ENCODE peak calls at places on chromosomes 3 and 15, in nine cellular contexts. V is upper lobe of left lung; U is effector memory CD4-positive, alpha-beta T cell; Y is mesendoderm; O is astrocyte; A is IMR-90; E is GM23248; D is psoas muscle; N is uterus. R is an unnamed sample. For H3K36me3 and H3K27me3, the result is how much of the 10 kb centered on the place peaks cover.

GRCh38 chr15:69713726-69714559 is 261.3 kb downstream of the RPLP1 start:
- DNase-seq in V (peak), U (peak), Y (no peak), O (no peak), A (no peak), E (no peak), D (no peak), N (no peak), R (no peak)

GRCh38 chr3:172179680-172180399 is 140.5 kb downstream of the FNDC3B start:
- DNase-seq in V (no peak), U (no peak), Y (no peak), O (no peak), A (no peak), E (no peak), D (no peak), N (no peak), R (no peak)

GRCh38 chr3:11523793-11524160 is 119.9 kb downstream of the VGLL4 start:
- DNase-seq in V (no peak), U (no peak), Y (no peak), O (no peak), A (no peak), E (no peak), D (no peak), N (peak), R (peak)

GRCh38 chr3:94246136-94246535 is 183.3 kb downstream of the NSUN3 start:
- DNase-seq in V (no peak), U (no peak), Y (no peak), O (peak), A (no peak), E (peak), D (no peak), N (no peak), R (no peak)

GRCh38 chr3:184040010-184040409 is 8.5 kb downstream of the HTR3D start:
- DNase-seq in V (no peak), U (no peak), Y (peak), O (no peak), A (peak), E (peak), D (no peak), N (no peak), R (peak)

GRCh38 chr3:38032328-38032865 is 3.0 kb upstream of the PLCD1 start:
- DNase-seq in V (no peak), U (no peak), Y (no peak), O (no peak), A (no peak), E (no peak), D (no peak), N (no peak), R (no peak)

GRCh38 chr3:50203113-50203852 is 1.8 kb upstream of the SLC38A3 start:
- DNase-seq in V (no peak), U (no peak), Y (no peak), O (no peak), A (no peak), E (no peak), D (no peak), N (no peak), R (no peak)

GRCh38 chr3:67484085-67484484 is 170.3 kb downstream of the SUCLG2 start:
- DNase-seq in V (no peak), U (no peak), Y (no peak), O (no peak), A (no peak), E (no peak), D (no peak), N (no peak), R (no peak)

GRCh38 chr15:98774756-98775497 is 126.6 kb downstream of the IGF1R start:
- DNase-seq in V (no peak), U (no peak), Y (no peak), O (no peak), A (peak), E (no peak), D (no peak), N (no peak), R (no peak)

DNA sequence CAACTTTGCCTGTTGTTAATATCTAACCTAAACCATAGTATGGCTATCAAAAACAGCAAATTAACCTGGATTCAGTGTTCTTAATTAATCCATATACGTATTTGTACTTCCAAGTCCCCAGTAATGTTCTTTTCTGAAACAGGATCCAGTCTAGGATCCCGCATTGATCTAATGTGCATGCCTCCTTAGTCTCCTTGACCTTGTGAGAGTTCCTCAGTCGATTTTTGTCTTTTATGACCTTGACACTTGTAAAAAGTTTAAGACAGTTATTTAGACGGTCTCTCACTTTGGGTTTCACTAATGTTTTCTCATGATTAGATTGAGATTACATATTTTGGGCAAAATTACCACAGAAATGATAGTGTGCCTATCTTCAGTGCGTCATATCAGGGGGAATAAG is 69.4 kb downstream of the TGFBR2 start:
- DNase-seq in V (no peak), U (no peak), Y (no peak), O (no peak), A (no peak), E (no peak), D (no peak), N (no peak), R (no peak)
- H3K36me3 ChIP-seq in V (half or more), U (half or more), Y (under half), O (half or more), A (under half), E (half or more), D (half or more), N (under half), R (under half)

DNA sequence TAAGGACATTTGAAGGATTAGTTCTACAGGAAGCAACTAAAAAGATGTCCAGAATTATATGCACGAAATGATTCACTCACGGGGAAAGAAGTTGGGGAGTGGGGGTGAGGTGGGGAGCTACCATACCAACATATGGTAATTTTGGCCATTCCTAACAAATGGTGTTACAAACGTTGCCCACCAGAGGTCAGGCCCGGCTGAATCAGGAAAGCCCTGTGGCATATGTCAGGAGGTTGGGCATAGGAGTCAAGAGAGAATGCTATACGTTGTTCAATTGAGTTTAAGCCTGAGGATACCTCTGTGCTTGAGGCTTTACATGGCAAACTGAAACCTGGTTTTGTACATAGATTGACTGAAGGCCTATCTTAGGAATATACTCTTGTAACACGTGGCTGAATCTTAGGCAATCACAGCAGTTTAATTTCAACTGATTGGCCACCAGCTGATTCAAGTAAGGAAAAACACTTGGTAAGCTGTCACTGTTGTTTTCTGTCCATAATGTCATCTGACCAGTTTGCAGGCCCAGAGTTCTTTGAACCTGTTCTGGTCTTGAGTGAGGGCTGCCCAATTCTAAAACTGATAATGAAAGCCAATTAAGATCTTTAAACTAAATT is 23.4 kb upstream of the SLC2A2 start:
- DNase-seq in V (peak), U (peak), Y (peak), O (peak), A (peak), E (peak), D (no peak), N (no peak), R (peak)
- H3K4me3 ChIP-seq in V (no peak), U (no peak), Y (no peak), O (no peak), A (no peak), E (no peak), D (no peak), N (no peak), R (no peak)

DNA sequence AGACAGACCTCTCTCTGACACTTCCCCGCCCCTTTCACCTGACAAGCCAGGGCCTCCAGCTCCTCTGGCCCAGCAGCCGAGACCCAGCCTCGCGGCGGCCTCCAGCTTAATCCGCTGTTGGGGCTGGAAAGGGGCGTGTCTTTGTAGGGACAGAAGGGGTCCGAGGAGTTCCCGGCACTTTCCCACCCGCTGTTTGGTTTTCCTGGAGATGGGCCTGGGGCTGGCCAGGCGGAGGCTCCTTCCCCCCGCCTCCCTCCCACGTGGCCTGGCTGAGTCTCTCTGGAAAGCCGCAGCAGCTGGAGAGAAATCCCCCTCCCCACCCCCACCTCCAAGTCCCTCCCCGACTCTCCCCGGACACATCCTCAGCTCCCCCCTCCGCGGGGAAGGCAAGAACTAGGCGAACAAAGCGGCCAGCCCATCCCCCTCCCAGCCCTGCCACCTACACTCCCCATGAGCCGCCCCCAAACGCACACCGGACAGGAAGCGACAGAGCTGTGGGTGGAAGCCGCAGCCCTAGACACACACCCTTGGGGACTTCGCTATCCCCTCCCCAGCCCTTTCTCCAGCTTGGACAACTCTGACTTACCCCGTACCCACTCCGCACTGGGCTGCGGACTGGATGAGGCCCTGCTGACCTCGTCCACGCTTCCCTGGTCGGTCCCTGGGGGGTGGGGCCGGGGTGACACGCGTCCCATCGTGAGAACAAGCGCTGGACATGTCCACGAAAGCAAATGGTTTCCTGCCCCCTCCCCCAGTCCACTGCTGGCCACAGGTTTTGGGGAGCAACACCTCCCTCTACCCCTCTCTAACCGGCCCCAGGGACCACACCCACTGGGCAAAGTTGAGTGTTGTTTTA is 1.2 kb downstream of the IGDCC4 start:
- DNase-seq in V (no peak), U (no peak), Y (peak), O (peak), A (peak), E (peak), D (peak), N (peak), R (peak)
- H3K27me3 ChIP-seq in V (under half), U (under half), Y (under half), O (under half), A (under half), E (under half), D (under half), N (under half), R (under half)

GRCh38 chr3:52268036-52268435 is 10.4 kb downstream of the WDR82 start:
- DNase-seq in V (no peak), U (no peak), Y (no peak), O (no peak), A (no peak), E (no peak), D (no peak), N (no peak), R (no peak)

GRCh38 chr3:52277071-52277964 is 1.1 kb downstream of the WDR82 start:
- DNase-seq in V (peak), U (peak), Y (peak), O (peak), A (peak), E (peak), D (peak), N (peak), R (peak)

GRCh38 chr3:52270252-52270754 is 8.1 kb downstream of the WDR82 start:
- DNase-seq in V (no peak), U (no peak), Y (no peak), O (no peak), A (no peak), E (peak), D (no peak), N (no peak), R (no peak)

GRCh38 chr3:52277972-52278509 is 408 bp downstream of the WDR82 start:
- DNase-seq in V (peak), U (peak), Y (peak), O (no peak), A (no peak), E (peak), D (peak), N (no peak), R (peak)

GRCh38 chr3:52272831-52273230 is 5.6 kb downstream of the WDR82 start:
- DNase-seq in V (no peak), U (no peak), Y (no peak), O (no peak), A (no peak), E (no peak), D (no peak), N (no peak), R (no peak)
- H3K36me3 ChIP-seq in V (under half), U (under half), Y (under half), O (under half), A (under half), E (under half), D (under half), N (under half), R (under half)

DNA sequence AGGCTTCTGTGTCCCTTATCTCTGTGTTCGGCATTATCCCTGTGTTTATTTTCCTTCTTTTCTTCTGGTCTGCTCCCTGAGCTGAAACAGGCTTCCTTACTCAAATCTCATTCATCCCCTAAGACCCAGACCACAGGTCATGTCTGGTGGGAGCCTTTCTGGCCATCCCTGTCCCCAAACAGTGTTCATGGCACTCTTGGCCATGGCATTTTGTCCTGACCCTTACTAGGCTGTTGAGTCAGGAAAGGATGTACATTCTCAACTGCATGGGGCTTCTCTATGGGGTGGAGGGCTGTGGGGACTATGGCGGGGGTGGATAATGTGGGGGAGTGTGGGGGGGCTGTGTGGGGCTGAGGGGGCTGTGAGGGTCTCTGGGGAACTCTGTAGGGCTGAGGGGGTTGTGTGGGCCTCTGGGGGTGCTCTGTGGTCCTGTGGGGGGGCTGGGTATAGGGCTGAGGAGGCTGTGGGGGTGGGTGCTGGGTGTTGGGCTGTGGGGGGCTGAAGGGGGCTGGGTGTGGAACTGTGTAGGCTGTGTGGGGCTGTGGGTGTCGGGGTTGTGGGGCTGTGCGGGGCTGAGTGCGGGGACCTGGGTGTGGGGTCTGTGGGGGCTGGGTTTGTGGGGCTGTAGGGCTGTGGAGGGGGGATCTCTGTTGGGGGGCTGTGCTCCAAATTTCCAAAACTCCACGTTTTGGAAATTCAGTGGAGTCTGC is 64.3 kb downstream of the KLF13 start:
- DNase-seq in V (no peak), U (no peak), Y (peak), O (no peak), A (no peak), E (no peak), D (no peak), N (no peak), R (peak)
- H3K4me3 ChIP-seq in V (peak), U (no peak), Y (no peak), O (no peak), A (no peak), E (no peak), D (peak), N (peak), R (peak)

GRCh38 chr3:169668957-169669681 is 5.6 kb upstream of the MECOM start:
- DNase-seq in V (peak), U (no peak), Y (peak), O (peak), A (peak), E (peak), D (peak), N (peak), R (peak)
- H3K27me3 ChIP-seq in V (under half), U (half or more), Y (under half), O (half or more), A (under half), E (half or more), D (under half), N (under half), R (under half)

GRCh38 chr3:12574131-12574530 is 17.2 kb downstream of the MKRN2 start:
- DNase-seq in V (no peak), U (no peak), Y (no peak), O (no peak), A (peak), E (peak), D (no peak), N (no peak), R (no peak)
- H3K36me3 ChIP-seq in V (half or more), U (half or more), Y (under half), O (half or more), A (half or more), E (half or more), D (half or more), N (under half), R (under half)

DNA sequence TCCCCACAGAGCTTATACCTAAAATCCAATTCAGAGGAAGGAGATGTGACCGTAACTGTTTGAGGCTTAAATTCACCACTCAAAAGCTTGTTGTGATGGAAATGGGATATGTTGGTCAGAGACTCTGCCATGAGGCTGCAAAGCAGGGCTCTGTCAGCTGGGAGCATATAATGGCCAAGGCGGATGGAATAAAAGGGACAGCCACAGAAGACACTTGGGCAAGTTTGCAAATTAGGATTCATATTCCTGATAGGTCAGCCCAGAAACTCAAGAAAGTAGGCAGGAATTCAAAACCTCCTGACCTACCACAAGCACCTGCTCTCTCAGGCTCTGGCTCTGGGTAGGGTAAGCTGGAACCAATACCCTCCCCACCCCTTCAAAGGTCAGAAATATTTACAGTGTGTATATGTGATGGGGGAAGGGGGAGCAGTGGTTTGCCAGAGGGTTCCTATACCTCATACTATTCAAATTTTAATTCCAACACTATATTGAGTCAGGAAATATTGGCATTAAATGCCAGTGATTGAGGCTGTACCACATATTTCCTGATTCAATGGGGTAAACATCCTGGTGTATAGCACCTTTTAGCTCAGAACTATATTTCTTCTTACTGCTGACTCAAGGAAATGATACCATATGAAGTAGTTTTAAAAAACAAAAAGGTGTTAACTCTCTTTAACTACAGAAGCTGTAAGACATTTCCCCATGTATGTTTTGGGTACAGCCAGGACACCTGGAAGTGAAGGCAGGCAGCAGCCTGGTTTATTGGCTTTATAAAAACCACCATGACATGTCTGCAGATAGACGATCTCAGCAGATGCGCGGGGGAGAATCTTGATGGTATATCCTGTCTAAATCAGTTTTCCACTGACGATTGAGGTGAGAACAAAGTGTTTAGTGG is 19.2 kb downstream of the FYCO1 start:
- DNase-seq in V (no peak), U (no peak), Y (no peak), O (no peak), A (no peak), E (no peak), D (no peak), N (no peak), R (no peak)
- H3K4me3 ChIP-seq in V (no peak), U (no peak), Y (no peak), O (no peak), A (no peak), E (no peak), D (no peak), N (no peak), R (no peak)

R was measured in H7.